ENCODE peak calls at places on chromosomes 3 and 15, in six cellular contexts. Y, W, G, M, Z and I are unnamed samples.
A peak's percentile ranks its signal among the peaks of the same experiment; 100 is the strongest.

GRCh38 chr3:197522881-197523342 is 32.9 kb downstream of the BDH1 start:
- DNase-seq in Y (no peak), W (no peak), G (no peak), M (no peak), Z (peak; percentile 60), I (no peak)

GRCh38 chr3:70882104-70882503 is 569.7 kb upstream of the MDFIC2 start:
- DNase-seq in Y (no peak), W (no peak), G (peak; percentile 25), M (peak; percentile 24), Z (no peak), I (no peak)

GRCh38 chr3:135987647-135988046 is 22.1 kb downstream of the PPP2R3A start:
- DNase-seq in Y (no peak), W (no peak), G (no peak), M (no peak), Z (peak; percentile 20), I (no peak)

GRCh38 chr3:95758707-95759106 is 1055.7 kb upstream of the EPHA6 start:
- DNase-seq in Y (no peak), W (no peak), G (no peak), M (no peak), Z (no peak), I (no peak)

GRCh38 chr3:119418641-119419040 is 44.8 kb downstream of the TMEM39A start:
- DNase-seq in Y (no peak), W (no peak), G (no peak), M (peak; percentile 42), Z (no peak), I (no peak)

GRCh38 chr15:41483115-41483514 is 10.6 kb upstream of the ITPKA start:
- DNase-seq in Y (peak; percentile 45), W (no peak), G (no peak), M (no peak), Z (no peak), I (no peak)

GRCh38 chr15:63392355-63393009 is 10.8 kb upstream of the CA12 start:
- DNase-seq in Y (no peak), W (no peak), G (no peak), M (no peak), Z (no peak), I (no peak)

GRCh38 chr3:94069242-94069813 is 6.5 kb downstream of the NSUN3 start:
- DNase-seq in Y (peak; percentile 32), W (no peak), G (peak; percentile 58), M (no peak), Z (peak; percentile 67), I (no peak)

GRCh38 chr3:122230174-122230573 is 46.7 kb downstream of the CASR start:
- DNase-seq in Y (no peak), W (no peak), G (no peak), M (no peak), Z (no peak), I (no peak)

GRCh38 chr3:164918915-164919314 is 159.4 kb downstream of the SI start:
- DNase-seq in Y (no peak), W (no peak), G (no peak), M (no peak), Z (no peak), I (no peak)

GRCh38 chr3:71859128-71859519 is 74.2 kb upstream of the PROK2 start:
- DNase-seq in Y (peak; percentile 42), W (peak; percentile 27), G (peak; percentile 68), M (peak; percentile 59), Z (peak; percentile 34), I (peak; percentile 60)

GRCh38 chr15:69034352-69034751 is 19.9 kb downstream of the NOX5 start:
- DNase-seq in Y (no peak), W (no peak), G (peak; percentile 96), M (no peak), Z (peak; percentile 92), I (no peak)

GRCh38 chr3:79236488-79236887 is 531.3 kb downstream of the ROBO1 start:
- DNase-seq in Y (no peak), W (no peak), G (no peak), M (no peak), Z (peak; percentile 8), I (no peak)

GRCh38 chr15:34248190-34248589 is 23.4 kb downstream of the EMC4 start:
- DNase-seq in Y (no peak), W (no peak), G (no peak), M (no peak), Z (peak; percentile 21), I (no peak)

GRCh38 chr3:72745146-72745976 is 102.9 kb downstream of the SHQ1 start:
- DNase-seq in Y (no peak), W (no peak), G (peak; percentile 72), M (peak; percentile 79), Z (no peak), I (peak; percentile 13)

GRCh38 chr3:68988740-68989139 is 24.7 kb downstream of the EOGT start:
- DNase-seq in Y (no peak), W (no peak), G (no peak), M (no peak), Z (peak; percentile 17), I (no peak)

GRCh38 chr3:187150599-187150998 is 11.3 kb upstream of the RPL39L start:
- DNase-seq in Y (peak; percentile 38), W (no peak), G (peak; percentile 24), M (no peak), Z (no peak), I (no peak)

GRCh38 chr3:71816757-71817156 is 31.8 kb upstream of the PROK2 start:
- DNase-seq in Y (no peak), W (no peak), G (no peak), M (no peak), Z (no peak), I (no peak)

GRCh38 chr3:69505770-69506407 is 120.0 kb upstream of the FRMD4B start:
- DNase-seq in Y (no peak), W (no peak), G (no peak), M (peak; percentile 50), Z (peak; percentile 4), I (peak; percentile 22)

GRCh38 chr15:79339588-79340314 is 28.8 kb downstream of the TMED3 start:
- DNase-seq in Y (peak; percentile 22), W (peak; percentile 29), G (peak; percentile 66), M (peak; percentile 68), Z (peak; percentile 65), I (peak; percentile 53)

GRCh38 chr3:71652786-71653419 is 69.4 kb upstream of the FOXP1 start:
- DNase-seq in Y (peak; percentile 39), W (peak; percentile 4), G (peak; percentile 76), M (peak; percentile 72), Z (peak; percentile 74), I (peak; percentile 66)

GRCh38 chr15:70375586-70375985 is 277.9 kb upstream of the TLE3 start:
- DNase-seq in Y (no peak), W (no peak), G (no peak), M (no peak), Z (no peak), I (no peak)

GRCh38 chr3:119747355-119747754 is 34.5 kb upstream of the NR1I2 start:
- DNase-seq in Y (no peak), W (no peak), G (no peak), M (no peak), Z (no peak), I (no peak)

GRCh38 chr3:17861476-17861875 is 119.0 kb upstream of the TBC1D5 start:
- DNase-seq in Y (no peak), W (no peak), G (no peak), M (no peak), Z (no peak), I (no peak)

GRCh38 chr15:77181305-77182074 is 110.6 kb upstream of the TSPAN3 start:
- DNase-seq in Y (peak; percentile 49), W (no peak), G (no peak), M (no peak), Z (no peak), I (no peak)

GRCh38 chr3:17054301-17054700 is 169.5 kb downstream of the PLCL2 start:
- DNase-seq in Y (peak; percentile 31), W (no peak), G (no peak), M (no peak), Z (no peak), I (no peak)

GRCh38 chr3:186476044-186476468 is 68.1 kb downstream of the CRYGS start:
- DNase-seq in Y (no peak), W (no peak), G (no peak), M (no peak), Z (no peak), I (no peak)

GRCh38 chr3:156535162-156535627 is 19.7 kb downstream of the SSR3 start:
- DNase-seq in Y (no peak), W (peak; percentile 56), G (peak; percentile 97), M (peak; percentile 93), Z (peak; percentile 99), I (no peak)

GRCh38 chr15:34650177-34650576 is 66.7 kb upstream of the GOLGA8B start:
- DNase-seq in Y (no peak), W (no peak), G (no peak), M (no peak), Z (peak; percentile 89), I (no peak)

GRCh38 chr3:29668728-29669127 is 387.9 kb downstream of the RBMS3 start:
- DNase-seq in Y (no peak), W (no peak), G (no peak), M (no peak), Z (no peak), I (peak; percentile 6)

GRCh38 chr3:29665688-29666087 is 384.8 kb downstream of the RBMS3 start:
- DNase-seq in Y (no peak), W (no peak), G (no peak), M (no peak), Z (no peak), I (no peak)

GRCh38 chr3:29668233-29668632 is 387.4 kb downstream of the RBMS3 start:
- DNase-seq in Y (no peak), W (no peak), G (peak; percentile 29), M (no peak), Z (no peak), I (no peak)
- TF ChIP-seq EZH2phosphoT487 in Y (no peak), W (no peak), G (no peak), M (no peak), Z (no peak), I (no peak)

DNA sequence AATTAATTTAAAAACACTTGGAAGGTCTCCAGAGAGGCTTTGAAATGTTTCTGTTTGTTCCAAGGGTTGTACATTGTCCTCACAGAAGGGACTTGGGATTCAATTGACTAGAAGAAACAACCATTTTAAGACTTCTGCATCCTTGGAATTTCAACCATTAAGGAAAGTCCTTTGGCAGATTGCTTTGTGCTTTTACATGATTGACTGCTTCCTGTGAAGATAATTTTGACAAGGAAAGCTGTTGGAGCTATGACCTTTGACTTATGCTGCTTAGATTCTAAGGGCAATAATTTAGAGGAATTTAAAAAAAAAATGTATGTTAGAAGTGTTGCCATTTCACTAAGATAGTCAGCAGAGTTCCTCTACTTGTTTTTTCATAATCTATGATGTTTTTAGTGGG is 483.9 kb upstream of the TBL1XR1 start:
- DNase-seq in Y (no peak), W (no peak), G (no peak), M (no peak), Z (no peak), I (no peak)
- H3K27ac ChIP-seq in Y (no peak overlapping the region), W (no peak overlapping the region), G (no peak overlapping the region), M (no peak overlapping the region), Z (no peak overlapping the region), I (no peak overlapping the region)

GRCh38 chr15:65177901-65178300 is 7.2 kb downstream of the CLPX start:
- DNase-seq in Y (no peak), W (no peak), G (peak; percentile 51), M (no peak), Z (peak; percentile 65), I (no peak)
- TF ChIP-seq EZH2phosphoT487 in Y (no peak), W (no peak), G (no peak), M (no peak), Z (no peak), I (no peak)

DNA sequence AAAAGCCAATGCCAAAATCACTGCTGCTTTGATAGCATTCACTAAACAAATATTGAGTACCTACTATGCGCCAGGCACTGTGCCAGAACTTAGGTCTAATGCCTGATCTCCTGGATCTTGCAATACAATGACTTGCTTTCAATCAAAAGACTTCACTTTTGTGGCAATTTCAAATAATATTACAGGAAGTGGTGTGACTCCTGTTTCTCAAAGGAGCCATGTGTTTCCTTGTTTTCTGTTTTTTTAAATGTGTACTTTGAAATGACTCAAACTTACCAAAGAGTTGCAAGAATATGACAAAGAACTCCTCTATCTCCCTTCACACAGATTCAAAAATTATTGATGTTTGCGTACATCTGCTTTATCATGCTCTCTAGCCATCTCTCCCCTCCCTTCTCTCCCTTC is 18.3 kb downstream of the OSBPL10 start:
- DNase-seq in Y (no peak), W (no peak), G (peak; percentile 87), M (no peak), Z (peak; percentile 40), I (no peak)
- H3K27ac ChIP-seq in Y (no peak overlapping the region), W (no peak overlapping the region), G (peak overlapping the region; percentile 88), M (no peak overlapping the region), Z (no peak overlapping the region), I (no peak overlapping the region)